ENCODE peak calls at places on chromosome 12, in ten cellular contexts. G, U, R, Q, P, A, B, Y, J and T are unnamed samples.

GRCh38 chr12:92297405-92297804 is 151.8 kb upstream of the BTG1 start:
- DNase-seq in P (no peak), A (no peak), U (no peak), B (no peak), J (no peak), Y (no peak), Q (no peak), R (no peak), G (no peak), T (no peak)

GRCh38 chr12:17060260-17060659 is 454.3 kb upstream of the LMO3 start:
- DNase-seq in B (no peak), A (no peak), P (no peak), Y (no peak), G (no peak), R (peak), Q (no peak), U (no peak), J (no peak), T (no peak)

GRCh38 chr12:121337416-121337815 is 14.8 kb downstream of the ANAPC5 start:
- DNase-seq in Y (no peak), G (no peak), J (no peak), R (no peak), P (no peak), B (no peak), Q (no peak), A (no peak), U (no peak), T (no peak)

GRCh38 chr12:12546314-12546772 is 16.3 kb downstream of the DUSP16 start:
- DNase-seq in Y (no peak), A (no peak), R (no peak), U (no peak), B (no peak), G (no peak), J (no peak), Q (no peak), P (no peak), T (no peak)

GRCh38 chr12:3315201-3315661 is 175.8 kb upstream of the PRMT8 start:
- DNase-seq in A (no peak), P (no peak), Q (peak), U (no peak), G (no peak), J (no peak), Y (peak), B (peak), R (peak), T (peak)

GRCh38 chr12:69933115-69933552 is 108.1 kb downstream of the MYRFL start:
- DNase-seq in G (no peak), J (no peak), A (no peak), Y (no peak), R (no peak), P (no peak), U (no peak), B (no peak), Q (no peak), T (no peak)

GRCh38 chr12:68638171-68638570 is 27.5 kb downstream of the RAP1B start:
- DNase-seq in J (no peak), B (no peak), P (no peak), R (no peak), G (no peak), Q (no peak), Y (no peak), U (no peak), A (no peak), T (no peak)

GRCh38 chr12:43444940-43445564 is 107.0 kb downstream of the ADAMTS20 start:
- DNase-seq in J (peak), A (peak), P (no peak), U (no peak), B (no peak), Y (peak), R (peak), Q (peak), G (peak), T (peak)

GRCh38 chr12:45518516-45519235 is 210.8 kb upstream of the ARID2 start:
- DNase-seq in A (peak), Q (peak), B (no peak), Y (no peak), G (no peak), U (no peak), P (peak), R (no peak), J (no peak), T (no peak)

GRCh38 chr12:80190001-80190400 is 90.7 kb downstream of the OTOGL start:
- DNase-seq in G (no peak), Y (no peak), Q (no peak), R (no peak), B (no peak), U (no peak), A (no peak), J (no peak), P (no peak), T (no peak)

GRCh38 chr12:88503344-88503743 is 76.9 kb downstream of the KITLG start:
- DNase-seq in Q (no peak), A (no peak), P (no peak), J (no peak), Y (no peak), B (no peak), R (no peak), G (no peak), U (no peak), T (no peak)